ENCODE peak calls at places on chromosomes 4 and X, in six cellular contexts. N is cardiac muscle cell, J is AG10803, F is HFFc6, I is mucosa of descending colon, C is RWPE1. W is an unnamed sample.

GRCh38 chrX:1102786-1103185 is 109.7 kb downstream of the CRLF2 start:
- DNase-seq in N (no peak), J (no peak), F (no peak), I (no peak), C (no peak), W (no peak)

GRCh38 chr4:11739992-11740391 is 311.3 kb upstream of the HS3ST1 start:
- DNase-seq in N (no peak), J (no peak), F (no peak), I (no peak), C (no peak), W (no peak)

GRCh38 chrX:18491601-18492000 is 66.2 kb downstream of the CDKL5 start:
- DNase-seq in N (no peak), J (no peak), F (no peak), I (no peak), C (no peak), W (no peak)

GRCh38 chrX:136386173-136386572 is 85.4 kb downstream of the ADGRG4 start:
- DNase-seq in N (no peak), J (no peak), F (no peak), I (no peak), C (no peak), W (no peak)

GRCh38 chr4:148834804-148835598 is 392.8 kb upstream of the NR3C2 start:
- DNase-seq in N (peak), J (peak), F (no peak), I (no peak), C (no peak), W (no peak)

GRCh38 chrX:68746988-68747387 is 81.8 kb upstream of the EFNB1 start:
- DNase-seq in N (no peak), J (no peak), F (no peak), I (no peak), C (no peak), W (no peak)

GRCh38 chr4:10108818-10109783 is 7.5 kb downstream of the WDR1 start:
- DNase-seq in N (no peak), J (no peak), F (peak), I (peak), C (peak), W (no peak)

GRCh38 chr4:112931001-112931400 is 118.5 kb upstream of the ANK2 start:
- DNase-seq in N (no peak), J (no peak), F (no peak), I (no peak), C (no peak), W (no peak)

GRCh38 chrX:77446840-77447239 is 349 bp upstream of the FGF16 start:
- DNase-seq in N (no peak), J (peak), F (no peak), I (no peak), C (no peak), W (no peak)

GRCh38 chr4:59094505-59094904 is 1984.3 kb upstream of the IGFBP7 start:
- DNase-seq in N (no peak), J (no peak), F (no peak), I (no peak), C (no peak), W (no peak)

GRCh38 chrX:38882894-38883620 is 81.8 kb downstream of the MID1IP1 start:
- DNase-seq in N (no peak), J (peak), F (peak), I (no peak), C (peak), W (no peak)

GRCh38 chrX:26783512-26784225 is 567.7 kb downstream of the MAGEB5 start:
- DNase-seq in N (peak), J (peak), F (no peak), I (no peak), C (no peak), W (no peak)

GRCh38 chrX:122092978-122093377 is 1045.6 kb downstream of the GLUD2 start:
- DNase-seq in N (no peak), J (no peak), F (no peak), I (no peak), C (no peak), W (no peak)

GRCh38 chrX:57294961-57295360 is 8.5 kb downstream of the FAAH2 start:
- DNase-seq in N (no peak), J (no peak), F (no peak), I (no peak), C (no peak), W (no peak)

GRCh38 chrX:15350329-15350996 is 15.1 kb upstream of the PIGA start:
- DNase-seq in N (no peak), J (no peak), F (no peak), I (no peak), C (no peak), W (no peak)

GRCh38 chrX:63400340-63400739 is 49.2 kb upstream of the SPIN4 start:
- DNase-seq in N (no peak), J (no peak), F (no peak), I (no peak), C (no peak), W (no peak)

GRCh38 chr4:102612195-102612594 is 111.0 kb downstream of the NFKB1 start:
- DNase-seq in N (no peak), J (no peak), F (no peak), I (no peak), C (no peak), W (no peak)

GRCh38 chr4:102608190-102608589 is 107.0 kb downstream of the NFKB1 start:
- DNase-seq in N (no peak), J (no peak), F (peak), I (no peak), C (no peak), W (no peak)

GRCh38 chr4:102610476-102610875 is 109.3 kb downstream of the NFKB1 start:
- DNase-seq in N (no peak), J (no peak), F (no peak), I (peak), C (no peak), W (no peak)

GRCh38 chr4:102612824-102613366 is 111.7 kb downstream of the NFKB1 start:
- DNase-seq in N (no peak), J (no peak), F (no peak), I (no peak), C (peak), W (no peak)

GRCh38 chr4:102610007-102610406 is 108.8 kb downstream of the NFKB1 start:
- DNase-seq in N (no peak), J (no peak), F (no peak), I (no peak), C (no peak), W (no peak)
- TF ChIP-seq CTCF in N (peak), J (peak), F (peak), I (no peak), C (peak), W (no peak)

DNA sequence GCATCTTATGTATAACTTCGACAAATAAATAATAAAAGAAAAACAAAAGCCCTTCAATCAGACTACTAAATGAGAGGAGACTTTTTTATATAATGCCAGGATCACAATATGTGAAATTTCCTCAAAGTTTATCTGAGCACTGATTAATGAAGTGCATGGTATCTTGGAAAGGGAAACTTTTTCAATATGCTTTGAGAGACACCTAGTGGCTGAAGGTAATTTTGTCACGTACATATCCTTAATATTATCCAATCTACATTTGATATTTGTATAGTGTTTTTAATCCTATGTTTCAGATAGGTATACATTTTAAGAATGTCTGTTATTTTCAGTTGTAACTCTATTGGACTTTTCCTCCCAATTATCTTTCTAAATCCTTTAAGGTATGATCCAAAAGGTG is 146.8 kb downstream of the KLHL4 start:
- DNase-seq in N (peak), J (no peak), F (no peak), I (no peak), C (peak), W (no peak)
- TF ChIP-seq CTCF in N (peak), J (no peak), F (peak), I (no peak), C (peak), W (peak)

GRCh38 chr4:139453371-139454110 is 380 bp upstream of the RAB33B start:
- DNase-seq in N (peak), J (peak), F (peak), I (peak), C (peak), W (peak)
- TF ChIP-seq CTCF in N (no peak), J (no peak), F (peak), I (no peak), C (peak), W (no peak)

GRCh38 chrX:40759374-40759773 is 24.0 kb upstream of the MED14 start:
- DNase-seq in N (no peak), J (no peak), F (no peak), I (no peak), C (no peak), W (no peak)

GRCh38 chrX:40749874-40750273 is 14.5 kb upstream of the MED14 start:
- DNase-seq in N (no peak), J (no peak), F (no peak), I (no peak), C (no peak), W (no peak)

GRCh38 chrX:40757058-40757457 is 21.7 kb upstream of the MED14 start:
- DNase-seq in N (no peak), J (no peak), F (no peak), I (no peak), C (no peak), W (no peak)

GRCh38 chrX:40755291-40756249 is 20.2 kb upstream of the MED14 start:
- DNase-seq in N (peak), J (peak), F (no peak), I (no peak), C (no peak), W (no peak)
- TF ChIP-seq CTCF in N (no peak), J (no peak), F (no peak), I (no peak), C (no peak), W (no peak)

GRCh38 chr4:176034498-176034897 is 31.1 kb upstream of the WDR17 start:
- DNase-seq in N (peak), J (peak), F (peak), I (no peak), C (peak), W (no peak)
- TF ChIP-seq CTCF in N (no peak), J (peak), F (peak), I (no peak), C (peak), W (peak)

GRCh38 chr4:119016636-119017035 is 119.0 kb upstream of the MYOZ2 start:
- DNase-seq in N (no peak), J (peak), F (peak), I (no peak), C (no peak), W (no peak)
- TF ChIP-seq CTCF in N (no peak), J (no peak), F (no peak), I (no peak), C (no peak), W (no peak)

GRCh38 chrX:45068555-45068954 is 132.1 kb downstream of the DIPK2B start:
- DNase-seq in N (no peak), J (no peak), F (no peak), I (no peak), C (no peak), W (no peak)

GRCh38 chrX:45070116-45071007 is 130.3 kb downstream of the DIPK2B start:
- DNase-seq in N (peak), J (peak), F (peak), I (no peak), C (peak), W (no peak)
- TF ChIP-seq CTCF in N (peak), J (peak), F (peak), I (peak), C (peak), W (peak)